ENCODE peak calls at places on chromosomes 4 and X, in eight cellular contexts. J, K, F, B, V, X, M and O are unnamed samples.

GRCh38 chr4:136581119-136581518 is 951.2 kb downstream of the PCDH18 start:
- DNase-seq in J (no peak), M (no peak), K (no peak), V (no peak), F (no peak), X (no peak), B (no peak), O (no peak)

GRCh38 chr4:749771-750666 is 44.4 kb downstream of the PCGF3 start:
- DNase-seq in V (peak; percentile 83), M (no peak), K (no peak), J (no peak), B (no peak), F (no peak), X (no peak), O (no peak)

GRCh38 chr4:126592088-126592487 is 1040.7 kb upstream of the INTU start:
- DNase-seq in X (no peak), F (no peak), V (peak; percentile 13), K (no peak), B (no peak), J (no peak), M (peak; percentile 27), O (no peak)

GRCh38 chrX:130575831-130576404 is 174.1 kb downstream of the RBMX2 start:
- DNase-seq in M (peak; percentile 31), K (peak; percentile 70), V (peak; percentile 49), F (peak; percentile 38), J (no peak), X (peak; percentile 48), B (no peak), O (no peak)

GRCh38 chrX:76454456-76454927 is 27.0 kb downstream of the MAGEE1 start:
- DNase-seq in J (no peak), X (no peak), F (peak; percentile 30), M (peak; percentile 13), V (peak; percentile 18), B (no peak), K (peak; percentile 7), O (no peak)

GRCh38 chr4:88008133-88008621 is 742 bp downstream of the PKD2 start:
- DNase-seq in K (peak; percentile 58), B (no peak), X (peak; percentile 47), F (peak; percentile 52), M (no peak), J (no peak), V (peak; percentile 55), O (no peak)

GRCh38 chrX:41014776-41015175 is 70.5 kb upstream of the USP9X start:
- DNase-seq in B (no peak), F (no peak), K (no peak), J (no peak), V (peak; percentile 44), X (no peak), M (peak; percentile 84), O (no peak)

GRCh38 chr4:16692493-16692892 is 206.0 kb downstream of the LDB2 start:
- DNase-seq in K (no peak), M (no peak), B (no peak), X (no peak), V (no peak), J (no peak), F (no peak), O (no peak)